ENCODE peak calls at places on chromosome 17, in six cellular contexts. D, Y, K, Z, E and H are unnamed samples.

GRCh38 chr17:61442878-61443474 is 9.2 kb upstream of the TBX4 start:
- DNase-seq in D (no peak), Y (no peak), K (no peak), Z (no peak), E (no peak), H (no peak)

GRCh38 chr17:32992360-32993033 is 850 bp downstream of the SPACA3 start:
- DNase-seq in D (no peak), Y (no peak), K (no peak), Z (no peak), E (no peak), H (no peak)

GRCh38 chr17:77324227-77324626 is 183.5 kb downstream of the SEC14L1 start:
- DNase-seq in D (no peak), Y (no peak), K (no peak), Z (no peak), E (no peak), H (peak; percentile 21)

GRCh38 chr17:74608511-74608910 is 15.0 kb downstream of the CD300E start:
- DNase-seq in D (no peak), Y (no peak), K (no peak), Z (no peak), E (no peak), H (no peak)

GRCh38 chr17:82520041-82520910 is 744 bp downstream of the FOXK2 start:
- DNase-seq in D (no peak), Y (no peak), K (peak; percentile 12), Z (peak; percentile 45), E (no peak), H (no peak)

GRCh38 chr17:79406316-79406715 is 204.5 kb downstream of the RBFOX3 start:
- DNase-seq in D (peak; percentile 12), Y (no peak), K (no peak), Z (no peak), E (no peak), H (no peak)

GRCh38 chr17:58666858-58667267 is 25.0 kb downstream of the TEX14 start:
- DNase-seq in D (peak; percentile 28), Y (no peak), K (no peak), Z (peak; percentile 18), E (no peak), H (no peak)

GRCh38 chr17:73715714-73716113 is 71.5 kb upstream of the SDK2 start:
- DNase-seq in D (no peak), Y (no peak), K (no peak), Z (no peak), E (no peak), H (no peak)